ENCODE peak calls at places on chromosomes 1 and 21, in eight cellular contexts. W is heart right ventricle; S is Peyer's patch; R is mesendoderm; Z is PC-9; K is effector memory CD4-positive, alpha-beta T cell; E is psoas muscle; D is right lobe of liver. A is an unnamed sample.

GRCh38 chr1:181486098-181486420 is 2.7 kb downstream of the CACNA1E start:
- DNase-seq in W (peak), S (no peak), R (no peak), Z (no peak), K (no peak), E (peak), D (no peak), A (no peak)

GRCh38 chr1:181818943-181819342 is 242.6 kb downstream of the ZNF648 start:
- DNase-seq in W (no peak), S (no peak), R (peak), Z (no peak), K (no peak), E (no peak), D (no peak), A (no peak)

GRCh38 chr1:156417700-156418015 is 48.6 kb downstream of the RHBG start:
- DNase-seq in W (no peak), S (no peak), R (no peak), Z (no peak), K (no peak), E (no peak), D (no peak), A (peak)

GRCh38 chr21:36193200-36193599 is 36.6 kb downstream of the DOP1B start:
- DNase-seq in W (no peak), S (no peak), R (peak), Z (peak), K (no peak), E (no peak), D (no peak), A (no peak)

GRCh38 chr1:244163861-244164562 is 112.9 kb downstream of the ZBTB18 start:
- DNase-seq in W (peak), S (no peak), R (peak), Z (peak), K (no peak), E (no peak), D (no peak), A (no peak)

GRCh38 chr1:3611170-3612019 is at the start of gene MEGF6:
- DNase-seq in W (peak), S (peak), R (peak), Z (peak), K (peak), E (peak), D (peak), A (peak)

GRCh38 chr1:18077657-18078215 is 29.9 kb upstream of the IGSF21 start:
- DNase-seq in W (no peak), S (no peak), R (no peak), Z (no peak), K (no peak), E (no peak), D (no peak), A (no peak)

GRCh38 chr1:147907786-147908509 is 5.4 kb downstream of the GJA8 start:
- DNase-seq in W (no peak), S (no peak), R (no peak), Z (no peak), K (no peak), E (no peak), D (no peak), A (no peak)

GRCh38 chr21:38679531-38679930 is 126.2 kb upstream of the ETS2 start:
- DNase-seq in W (peak), S (no peak), R (no peak), Z (no peak), K (no peak), E (no peak), D (no peak), A (no peak)

GRCh38 chr21:15775981-15776380 is 46.2 kb downstream of the USP25 start:
- DNase-seq in W (no peak), S (no peak), R (no peak), Z (peak), K (no peak), E (no peak), D (no peak), A (no peak)

GRCh38 chr1:71046891-71047634 is 553 bp downstream of the PTGER3 start:
- DNase-seq in W (no peak), S (peak), R (peak), Z (no peak), K (no peak), E (peak), D (peak), A (no peak)

GRCh38 chr1:209305221-209305954 is 278.1 kb upstream of the CAMK1G start:
- DNase-seq in W (no peak), S (no peak), R (peak), Z (no peak), K (no peak), E (no peak), D (no peak), A (no peak)

GRCh38 chr1:108831225-108831624 is 25.7 kb downstream of the AKNAD1 start:
- DNase-seq in W (no peak), S (no peak), R (no peak), Z (peak), K (no peak), E (no peak), D (no peak), A (no peak)

GRCh38 chr1:108829498-108829916 is 27.4 kb downstream of the AKNAD1 start:
- DNase-seq in W (no peak), S (peak), R (no peak), Z (peak), K (no peak), E (no peak), D (peak), A (no peak)

GRCh38 chr1:108830119-108831008 is 26.5 kb downstream of the AKNAD1 start:
- DNase-seq in W (peak), S (peak), R (no peak), Z (peak), K (no peak), E (peak), D (no peak), A (no peak)

GRCh38 chr1:108826081-108826635 is 30.7 kb downstream of the AKNAD1 start:
- DNase-seq in W (no peak), S (no peak), R (no peak), Z (no peak), K (no peak), E (no peak), D (no peak), A (peak)

DNA sequence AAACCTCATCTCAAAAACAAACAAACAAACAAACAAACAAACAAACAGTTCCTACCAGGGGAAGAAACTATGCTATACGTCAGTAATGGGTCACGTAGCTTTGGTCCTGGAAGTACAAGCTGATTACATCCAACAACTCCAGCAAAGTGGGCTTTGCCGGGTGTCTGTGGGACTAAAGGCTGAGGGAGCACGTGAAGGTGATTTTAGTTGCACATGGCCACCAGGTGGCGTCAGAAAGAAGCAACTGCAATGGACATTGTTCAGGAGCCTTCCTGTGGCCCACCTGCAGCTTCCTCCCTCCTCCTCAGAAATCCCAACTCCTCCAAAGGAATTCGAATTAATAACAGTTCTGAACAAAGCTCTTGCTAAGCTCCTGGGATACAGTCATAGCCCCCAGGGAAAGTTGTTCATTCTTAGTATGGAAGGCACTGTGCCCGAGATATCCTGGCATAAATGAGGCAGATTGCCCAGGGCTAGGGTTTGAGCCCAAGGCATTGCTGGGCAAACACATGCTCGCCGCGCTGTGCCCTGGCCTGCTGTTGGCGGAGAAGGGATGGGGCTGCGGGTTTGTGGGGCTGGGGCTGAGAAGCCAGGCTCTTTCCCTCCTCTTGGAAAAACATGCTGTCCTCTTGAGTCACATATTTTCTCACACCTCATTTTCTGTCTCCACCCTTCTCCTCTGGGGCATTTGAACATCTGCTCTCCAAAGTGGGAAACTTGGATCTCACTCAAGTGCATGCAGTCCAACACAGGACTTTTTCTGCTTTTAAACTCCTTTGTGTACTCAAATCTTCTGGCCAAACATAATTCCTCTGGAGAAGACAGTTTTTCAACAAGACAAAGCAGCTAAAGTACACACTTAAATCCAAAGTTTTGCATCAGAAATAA is 28.6 kb downstream of the AKNAD1 start:
- DNase-seq in W (peak), S (peak), R (peak), Z (peak), K (peak), E (peak), D (peak), A (peak)
- H3K27ac ChIP-seq in W (peak), S (peak), R (no peak), Z (no peak), K (no peak), E (peak), D (no peak), A (peak)

GRCh38 chr1:46133946-46134345 is 1.5 kb upstream of the PIK3R3 start:
- DNase-seq in W (peak), S (no peak), R (no peak), Z (no peak), K (no peak), E (no peak), D (no peak), A (no peak)
- H3K27ac ChIP-seq in W (peak), S (peak), R (no peak), Z (peak), K (no peak), E (peak), D (no peak), A (no peak)

GRCh38 chr1:170131984-170132383 is 13.8 kb upstream of the NTMT2 start:
- DNase-seq in W (no peak), S (no peak), R (no peak), Z (no peak), K (no peak), E (no peak), D (no peak), A (no peak)

GRCh38 chr1:170134606-170135005 is 11.2 kb upstream of the NTMT2 start:
- DNase-seq in W (no peak), S (no peak), R (no peak), Z (no peak), K (no peak), E (no peak), D (no peak), A (no peak)

GRCh38 chr1:170134126-170134525 is 11.6 kb upstream of the NTMT2 start:
- DNase-seq in W (no peak), S (no peak), R (no peak), Z (no peak), K (no peak), E (no peak), D (no peak), A (no peak)

GRCh38 chr1:170131450-170131849 is 14.3 kb upstream of the NTMT2 start:
- DNase-seq in W (no peak), S (no peak), R (no peak), Z (no peak), K (no peak), E (no peak), D (no peak), A (no peak)

DNA sequence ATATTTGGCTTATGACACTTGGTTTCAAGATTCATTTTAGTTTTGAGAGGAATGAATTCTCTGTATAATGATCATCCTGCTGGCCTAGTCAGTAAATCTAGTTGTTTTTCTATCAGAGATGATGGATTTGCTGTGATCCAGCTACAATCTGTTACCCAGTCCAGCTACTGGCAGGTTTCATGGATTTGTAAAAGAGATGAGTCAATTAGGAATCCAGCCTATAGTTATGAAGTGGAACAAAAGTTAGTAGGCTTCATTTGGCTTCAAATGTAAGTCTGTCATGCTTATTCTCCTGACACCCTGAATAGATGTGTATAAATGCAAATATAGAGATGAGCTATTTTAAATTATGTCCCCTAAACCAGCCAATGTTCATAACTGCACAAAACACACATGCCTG is 12.1 kb upstream of the NTMT2 start:
- DNase-seq in W (no peak), S (no peak), R (no peak), Z (no peak), K (no peak), E (no peak), D (no peak), A (no peak)
- H3K27ac ChIP-seq in W (no peak), S (no peak), R (no peak), Z (no peak), K (no peak), E (no peak), D (no peak), A (no peak)

GRCh38 chr1:202045699-202046098 is 35.3 kb downstream of the ELF3 start:
- DNase-seq in W (no peak), S (no peak), R (no peak), Z (no peak), K (no peak), E (no peak), D (no peak), A (no peak)
- H3K27ac ChIP-seq in W (no peak), S (peak), R (no peak), Z (peak), K (no peak), E (no peak), D (peak), A (no peak)

GRCh38 chr1:194358208-194358581 is 1171.8 kb upstream of the B3GALT2 start:
- DNase-seq in W (no peak), S (no peak), R (no peak), Z (no peak), K (no peak), E (peak), D (no peak), A (no peak)

GRCh38 chr1:194361374-194362131 is 1175.1 kb upstream of the B3GALT2 start:
- DNase-seq in W (no peak), S (no peak), R (no peak), Z (no peak), K (no peak), E (no peak), D (no peak), A (no peak)

GRCh38 chr1:194366705-194367104 is 1180.3 kb upstream of the B3GALT2 start:
- DNase-seq in W (no peak), S (no peak), R (no peak), Z (no peak), K (no peak), E (no peak), D (no peak), A (no peak)

GRCh38 chr1:194367121-194367520 is 1180.7 kb upstream of the B3GALT2 start:
- DNase-seq in W (no peak), S (no peak), R (no peak), Z (no peak), K (no peak), E (no peak), D (no peak), A (no peak)

GRCh38 chr1:194362327-194362726 is 1175.9 kb upstream of the B3GALT2 start:
- DNase-seq in W (no peak), S (no peak), R (no peak), Z (no peak), K (no peak), E (no peak), D (no peak), A (no peak)
- H3K27ac ChIP-seq in W (no peak), S (no peak), R (no peak), Z (no peak), K (no peak), E (no peak), D (no peak), A (no peak)

DNA sequence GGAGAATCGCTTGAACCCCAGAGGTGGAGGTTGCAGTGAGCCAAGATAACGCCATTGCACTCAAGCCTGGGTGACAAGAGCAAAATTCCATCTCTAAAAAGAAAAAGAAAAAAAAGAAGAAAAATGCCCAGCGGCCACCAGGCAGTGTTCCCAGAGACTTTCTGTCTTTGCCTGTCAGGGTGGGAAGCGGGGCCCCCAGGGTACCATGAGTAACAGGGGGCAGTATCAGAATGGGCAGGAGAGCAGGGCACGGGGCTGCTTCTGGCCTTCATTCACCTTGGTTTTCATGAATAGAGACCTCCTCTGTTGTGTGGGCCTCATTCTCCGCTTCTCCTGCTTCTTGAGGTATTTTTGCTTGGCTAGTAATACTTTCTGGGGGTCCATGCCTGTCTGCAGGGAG is 20.4 kb downstream of the SLC26A9 start:
- DNase-seq in W (no peak), S (no peak), R (no peak), Z (no peak), K (no peak), E (no peak), D (no peak), A (no peak)
- H3K27ac ChIP-seq in W (no peak), S (no peak), R (no peak), Z (no peak), K (no peak), E (peak), D (no peak), A (no peak)

GRCh38 chr21:33729631-33730030 is 87.3 kb downstream of the ITSN1 start:
- DNase-seq in W (no peak), S (no peak), R (no peak), Z (no peak), K (no peak), E (no peak), D (no peak), A (no peak)
- H3K27ac ChIP-seq in W (no peak), S (no peak), R (no peak), Z (no peak), K (no peak), E (no peak), D (no peak), A (no peak)

DNA sequence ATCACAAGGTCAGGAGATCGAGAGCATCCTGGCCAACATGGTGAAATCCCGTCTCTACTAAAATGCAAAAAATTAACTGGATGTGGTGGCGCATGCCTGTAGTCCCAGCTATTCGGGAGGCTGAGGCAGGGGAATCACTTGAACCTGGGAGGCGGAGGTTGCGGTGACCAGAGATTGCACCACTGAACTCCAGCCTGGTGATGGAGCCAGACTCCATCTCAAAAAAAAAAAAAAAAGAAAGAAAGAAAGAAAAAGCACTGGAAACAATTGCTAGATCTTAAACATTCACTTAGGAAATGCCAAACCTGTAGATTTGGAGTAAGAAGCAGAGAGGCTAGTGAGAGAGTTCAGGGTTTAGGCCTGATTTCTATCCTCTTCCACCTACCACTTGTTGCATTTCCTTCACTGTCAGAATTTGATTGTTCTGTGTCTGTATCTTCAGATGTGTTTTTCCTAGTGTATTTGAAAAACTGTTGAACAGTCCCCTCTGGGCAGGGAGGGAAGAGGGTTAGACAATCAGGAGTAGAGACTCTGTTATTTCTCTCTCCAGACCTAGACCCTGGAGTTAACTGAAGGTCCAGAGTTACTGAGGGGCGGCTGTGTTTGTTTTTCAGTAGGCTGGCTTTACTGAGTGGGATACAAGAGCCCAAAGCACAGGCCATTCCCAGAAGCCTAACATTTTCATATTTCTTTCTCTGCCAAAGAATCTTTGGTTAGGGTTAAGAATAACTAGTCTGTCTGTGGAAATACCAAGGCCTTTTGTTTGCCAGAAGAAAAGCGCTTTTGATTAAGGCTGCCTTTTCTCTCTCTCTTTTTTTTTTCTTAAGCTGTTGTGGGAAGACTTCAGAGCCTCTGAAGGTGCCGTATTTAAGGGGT is 31.1 kb upstream of the MACF1 start:
- DNase-seq in W (no peak), S (no peak), R (no peak), Z (no peak), K (no peak), E (no peak), D (no peak), A (no peak)
- H3K27ac ChIP-seq in W (peak), S (peak), R (peak), Z (no peak), K (no peak), E (peak), D (peak), A (peak)

DNA sequence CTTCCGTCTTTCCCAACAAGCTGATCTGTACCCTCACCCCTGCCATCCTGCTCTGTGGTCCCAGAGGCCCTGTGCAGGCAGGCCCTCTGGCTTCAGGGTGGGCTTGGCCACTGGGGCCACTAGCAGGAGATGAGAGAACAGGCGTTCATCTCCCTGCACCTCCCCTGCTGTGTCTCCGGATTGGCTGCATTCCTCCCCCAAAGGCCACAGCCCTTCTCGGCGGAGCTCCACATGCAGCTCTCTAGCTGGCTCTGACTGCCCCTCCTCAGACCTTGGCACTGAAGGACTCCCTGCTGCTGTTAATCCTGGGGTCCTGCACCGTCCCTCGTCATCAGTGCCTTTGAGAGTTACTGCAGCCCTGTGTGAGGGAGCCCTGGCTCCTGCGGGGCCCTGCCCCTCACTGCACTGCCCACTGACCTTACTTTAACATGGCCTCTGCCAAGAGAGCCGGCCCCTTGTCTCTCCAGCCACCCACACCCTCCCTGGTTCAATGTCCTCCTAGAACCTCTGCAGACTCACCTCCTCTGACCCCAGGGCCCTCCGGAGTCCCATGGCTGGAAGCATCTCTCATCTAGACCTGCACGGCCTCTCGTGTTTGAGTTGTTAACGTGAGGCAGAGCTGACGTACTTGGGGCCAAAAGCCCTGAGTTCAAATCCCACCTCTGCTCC is 211.0 kb downstream of the MATN1 start:
- DNase-seq in W (no peak), S (no peak), R (peak), Z (no peak), K (no peak), E (no peak), D (no peak), A (no peak)
- H3K27ac ChIP-seq in W (no peak), S (no peak), R (no peak), Z (no peak), K (no peak), E (no peak), D (no peak), A (no peak)

GRCh38 chr1:2441746-2442145 is 29.4 kb upstream of the PEX10 start:
- DNase-seq in W (no peak), S (no peak), R (no peak), Z (no peak), K (no peak), E (no peak), D (no peak), A (no peak)
- H3K27ac ChIP-seq in W (no peak), S (no peak), R (no peak), Z (no peak), K (no peak), E (no peak), D (no peak), A (no peak)

A was measured in caudate nucleus.